ENCODE peak calls at places on chromosomes 3 and 15, in nine cellular contexts. O is uterus, C is IMR-90, S is stomach, X is esophagus squamous epithelium, M is breast epithelium, P is A549, T is ovary, J is endothelial cell of umbilical vein. Y is an unnamed sample.

GRCh38 chr15:41882689-41883483 is 11.0 kb downstream of the SPTBN5 start:
- DNase-seq in O (no peak), S (peak), C (no peak), P (no peak), J (no peak), M (no peak), X (no peak), T (no peak), Y (peak)

GRCh38 chr3:172550347-172550943 is 27.2 kb upstream of the TNFSF10 start:
- DNase-seq in C (peak), M (no peak), J (no peak), P (peak), O (peak), X (no peak), T (no peak), S (no peak), Y (peak)

GRCh38 chr3:173725507-173725906 is 328.0 kb downstream of the NLGN1 start:
- DNase-seq in X (no peak), P (no peak), T (no peak), S (no peak), M (no peak), C (peak), J (no peak), O (no peak), Y (no peak)

GRCh38 chr3:29463306-29463705 is 182.4 kb downstream of the RBMS3 start:
- DNase-seq in M (no peak), T (no peak), C (no peak), O (no peak), S (no peak), J (no peak), X (no peak), P (no peak), Y (no peak)

GRCh38 chr3:122754867-122755835 is 38.5 kb downstream of the HSPBAP1 start:
- DNase-seq in O (no peak), M (no peak), S (no peak), C (peak), J (peak), X (no peak), T (no peak), P (peak), Y (no peak)

GRCh38 chr3:54621181-54621580 is 306.7 kb downstream of the LRTM1 start:
- DNase-seq in O (no peak), S (no peak), T (no peak), J (no peak), X (no peak), C (no peak), P (no peak), M (no peak), Y (no peak)

GRCh38 chr3:41489205-41489604 is 289.9 kb downstream of the CTNNB1 start:
- DNase-seq in S (no peak), P (no peak), J (no peak), O (no peak), T (no peak), X (no peak), C (no peak), M (no peak), Y (no peak)

GRCh38 chr15:100096700-100097099 is 245.1 kb downstream of the ADAMTS17 start:
- DNase-seq in M (peak), C (no peak), S (no peak), T (no peak), P (no peak), X (no peak), J (no peak), O (no peak), Y (no peak)

GRCh38 chr3:150223568-150223967 is 184.5 kb upstream of the TSC22D2 start:
- DNase-seq in S (no peak), X (no peak), C (no peak), P (no peak), M (no peak), J (no peak), T (no peak), O (no peak), Y (no peak)

GRCh38 chr15:65583701-65584100 is 27.2 kb downstream of the INTS14 start:
- DNase-seq in M (no peak), O (no peak), T (no peak), X (no peak), C (peak), S (no peak), J (peak), P (no peak), Y (no peak)

GRCh38 chr3:155161630-155162292 is 81.6 kb downstream of the MME start:
- DNase-seq in T (no peak), P (no peak), M (no peak), C (no peak), S (no peak), X (no peak), O (no peak), J (no peak), Y (no peak)

GRCh38 chr3:106836906-106837305 is 540.3 kb upstream of the CCDC54 start:
- DNase-seq in P (no peak), X (no peak), T (no peak), C (no peak), M (no peak), S (no peak), J (no peak), O (no peak), Y (no peak)

GRCh38 chr3:71584216-71585061 is 911 bp upstream of the FOXP1 start:
- DNase-seq in O (peak), J (peak), M (peak), P (peak), X (no peak), S (peak), C (peak), T (peak), Y (peak)

GRCh38 chr15:44738340-44738984 is 2.1 kb downstream of the TRIM69 start:
- DNase-seq in T (no peak), J (peak), S (no peak), X (no peak), M (no peak), P (peak), O (no peak), C (peak), Y (no peak)

GRCh38 chr15:62391565-62392262 is 226.6 kb upstream of the C2CD4B start:
- DNase-seq in X (no peak), T (peak), J (peak), C (peak), M (peak), O (peak), P (peak), S (peak), Y (peak)

GRCh38 chr15:63986751-63987341 is 59.4 kb downstream of the DAPK2 start:
- DNase-seq in J (no peak), T (no peak), X (no peak), O (no peak), S (peak), M (no peak), P (no peak), C (no peak), Y (peak)

GRCh38 chr3:134242649-134243637 is 7.7 kb downstream of the RYK start:
- DNase-seq in O (peak), C (peak), P (no peak), M (no peak), S (no peak), X (no peak), J (peak), T (no peak), Y (no peak)

GRCh38 chr15:93779341-93779740 is 452.0 kb upstream of the MCTP2 start:
- DNase-seq in O (no peak), M (no peak), P (no peak), T (no peak), S (no peak), X (no peak), J (no peak), C (no peak), Y (no peak)

GRCh38 chr3:5430701-5431100 is 243.2 kb downstream of the EDEM1 start:
- DNase-seq in P (no peak), C (no peak), M (no peak), S (no peak), X (no peak), J (no peak), O (no peak), T (no peak), Y (no peak)

GRCh38 chr15:66842710-66843441 is 140.8 kb downstream of the SMAD6 start:
- DNase-seq in X (no peak), P (peak), O (peak), S (peak), C (peak), M (peak), T (peak), J (peak), Y (peak)

GRCh38 chr15:62545392-62546227 is 380.5 kb upstream of the C2CD4B start:
- DNase-seq in X (no peak), P (no peak), T (no peak), M (peak), S (peak), C (peak), J (no peak), O (peak), Y (peak)

GRCh38 chr15:44144193-44144592 is 50.9 kb downstream of the FRMD5 start:
- DNase-seq in J (no peak), P (no peak), X (no peak), O (no peak), S (no peak), C (no peak), M (no peak), T (no peak), Y (peak)

GRCh38 chr3:95200384-95200783 is 1137.5 kb downstream of the NSUN3 start:
- DNase-seq in X (no peak), S (no peak), J (no peak), T (no peak), O (no peak), C (no peak), P (no peak), M (no peak), Y (no peak)

GRCh38 chr3:159872374-159873109 is 116.1 kb upstream of the IL12A start:
- DNase-seq in S (no peak), J (peak), C (peak), M (no peak), X (no peak), P (peak), O (no peak), T (no peak), Y (no peak)

GRCh38 chr3:102059145-102059943 is 210.0 kb downstream of the NFKBIZ start:
- DNase-seq in J (no peak), M (no peak), T (no peak), S (no peak), C (no peak), X (no peak), P (no peak), O (no peak), Y (no peak)

GRCh38 chr15:62909257-62909656 is 133.3 kb upstream of the TPM1 start:
- DNase-seq in X (no peak), O (no peak), T (no peak), J (no peak), S (no peak), P (no peak), M (no peak), C (no peak), Y (no peak)

GRCh38 chr3:191329654-191330308 is 545 bp downstream of the UTS2B start:
- DNase-seq in S (peak), C (peak), M (peak), J (peak), O (peak), T (peak), X (no peak), P (peak), Y (peak)

GRCh38 chr3:29167180-29167579 is 113.7 kb upstream of the RBMS3 start:
- DNase-seq in S (no peak), J (no peak), X (no peak), C (peak), O (no peak), P (no peak), T (no peak), M (no peak), Y (no peak)

GRCh38 chr15:49064281-49064653 is 18.0 kb upstream of the SECISBP2L start:
- DNase-seq in M (no peak), S (no peak), T (no peak), P (no peak), J (no peak), X (no peak), O (no peak), C (no peak), Y (no peak)

GRCh38 chr15:81327526-81327925 is 3.6 kb upstream of the STARD5 start:
- DNase-seq in X (no peak), S (no peak), T (no peak), O (no peak), M (no peak), J (no peak), C (peak), P (no peak), Y (no peak)

GRCh38 chr3:38636881-38637280 is 12.6 kb downstream of the SCN5A start:
- DNase-seq in X (no peak), C (no peak), T (no peak), O (no peak), S (no peak), J (no peak), P (no peak), M (no peak), Y (no peak)

GRCh38 chr3:128481438-128481942 is 11.5 kb downstream of the GATA2 start:
- DNase-seq in M (no peak), T (no peak), X (no peak), C (no peak), S (no peak), O (peak), P (no peak), J (peak), Y (no peak)

GRCh38 chr3:52383446-52383845 is 61.5 kb downstream of the SEMA3G start:
- DNase-seq in S (no peak), O (no peak), C (no peak), T (no peak), P (no peak), X (no peak), J (no peak), M (no peak), Y (no peak)
- TF ChIP-seq CTCF in S (no peak), O (no peak), C (no peak), T (no peak), P (no peak), X (no peak), J (no peak), M (no peak), Y (no peak)

GRCh38 chr3:47780727-47781325 is 867 bp downstream of the SMARCC1 start:
- DNase-seq in X (no peak), C (peak), P (peak), M (no peak), O (no peak), S (no peak), T (no peak), J (peak), Y (no peak)

GRCh38 chr3:47783673-47784072 is 2.0 kb upstream of the SMARCC1 start:
- DNase-seq in O (no peak), X (no peak), J (no peak), C (no peak), T (no peak), P (no peak), M (no peak), S (no peak), Y (no peak)

GRCh38 chr3:47781326-47781684 is 388 bp downstream of the SMARCC1 start:
- DNase-seq in C (no peak), J (no peak), S (peak), X (no peak), T (peak), O (peak), P (peak), M (peak), Y (peak)

GRCh38 chr3:47782538-47783308 is 1.0 kb upstream of the SMARCC1 start:
- DNase-seq in M (no peak), X (no peak), O (no peak), P (no peak), T (no peak), C (no peak), J (no peak), S (no peak), Y (no peak)

DNA sequence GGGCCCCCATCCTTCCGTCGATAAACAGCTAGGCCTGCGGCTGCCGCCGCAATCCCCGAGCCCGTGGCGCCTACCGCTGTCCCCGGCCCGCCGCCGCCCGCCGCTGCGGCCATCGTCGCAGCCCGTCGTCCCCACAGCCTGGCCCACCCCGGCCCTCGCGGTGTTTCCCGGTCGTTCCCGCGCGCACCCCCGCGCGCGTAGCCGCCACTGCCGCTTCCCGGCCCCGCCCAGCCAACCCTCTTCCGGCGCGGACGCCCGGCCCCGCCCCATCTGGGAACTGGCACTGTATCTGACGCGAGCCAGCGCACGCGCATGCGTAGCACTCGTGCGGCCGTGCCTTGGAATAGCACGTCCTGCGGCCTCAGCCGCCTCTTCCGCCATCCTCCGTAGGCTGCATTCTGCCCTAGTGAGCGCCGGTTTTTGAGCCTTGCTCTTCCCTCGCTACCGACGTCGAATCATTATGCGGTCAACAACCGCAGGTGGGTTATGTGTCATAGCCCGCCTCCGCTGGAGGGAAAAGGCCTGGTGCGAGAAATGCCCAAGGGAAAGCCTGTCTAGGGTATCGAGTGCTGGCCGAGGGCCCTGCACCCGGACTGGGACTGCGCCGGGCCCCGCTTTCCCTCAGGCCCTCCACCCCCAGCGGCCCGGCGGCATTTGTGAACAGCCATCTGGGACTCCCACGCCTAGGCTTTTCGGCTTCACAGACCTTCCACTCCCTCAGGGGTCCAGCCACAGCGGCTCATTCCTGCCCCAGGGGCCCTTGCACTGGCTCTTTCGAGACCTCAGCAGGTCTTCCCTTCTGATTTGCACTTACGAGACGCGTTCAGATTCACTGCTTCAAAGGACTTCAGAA is at the start of gene SMARCC1:
- DNase-seq in S (peak), O (peak), M (peak), J (peak), C (peak), P (peak), T (peak), X (peak), Y (peak)
- TF ChIP-seq POLR2A in S (peak), O (peak), M (peak), J (peak), C (peak), P (peak), T (peak), X (peak), Y (peak)

GRCh38 chr15:71139264-71139663 is 24.0 kb downstream of the THSD4 start:
- DNase-seq in P (no peak), C (no peak), O (no peak), J (no peak), T (no peak), X (no peak), S (no peak), M (no peak), Y (no peak)

GRCh38 chr15:71138473-71138872 is 23.2 kb downstream of the THSD4 start:
- DNase-seq in X (no peak), S (no peak), O (no peak), T (no peak), C (no peak), J (no peak), M (no peak), P (no peak), Y (no peak)

GRCh38 chr15:71137138-71137518 is 21.9 kb downstream of the THSD4 start:
- DNase-seq in J (no peak), M (no peak), P (no peak), O (no peak), X (no peak), S (peak), T (no peak), C (no peak), Y (no peak)

GRCh38 chr15:71133734-71134464 is 18.6 kb downstream of the THSD4 start:
- DNase-seq in T (no peak), P (no peak), C (no peak), J (no peak), O (no peak), X (no peak), S (no peak), M (no peak), Y (peak)

DNA sequence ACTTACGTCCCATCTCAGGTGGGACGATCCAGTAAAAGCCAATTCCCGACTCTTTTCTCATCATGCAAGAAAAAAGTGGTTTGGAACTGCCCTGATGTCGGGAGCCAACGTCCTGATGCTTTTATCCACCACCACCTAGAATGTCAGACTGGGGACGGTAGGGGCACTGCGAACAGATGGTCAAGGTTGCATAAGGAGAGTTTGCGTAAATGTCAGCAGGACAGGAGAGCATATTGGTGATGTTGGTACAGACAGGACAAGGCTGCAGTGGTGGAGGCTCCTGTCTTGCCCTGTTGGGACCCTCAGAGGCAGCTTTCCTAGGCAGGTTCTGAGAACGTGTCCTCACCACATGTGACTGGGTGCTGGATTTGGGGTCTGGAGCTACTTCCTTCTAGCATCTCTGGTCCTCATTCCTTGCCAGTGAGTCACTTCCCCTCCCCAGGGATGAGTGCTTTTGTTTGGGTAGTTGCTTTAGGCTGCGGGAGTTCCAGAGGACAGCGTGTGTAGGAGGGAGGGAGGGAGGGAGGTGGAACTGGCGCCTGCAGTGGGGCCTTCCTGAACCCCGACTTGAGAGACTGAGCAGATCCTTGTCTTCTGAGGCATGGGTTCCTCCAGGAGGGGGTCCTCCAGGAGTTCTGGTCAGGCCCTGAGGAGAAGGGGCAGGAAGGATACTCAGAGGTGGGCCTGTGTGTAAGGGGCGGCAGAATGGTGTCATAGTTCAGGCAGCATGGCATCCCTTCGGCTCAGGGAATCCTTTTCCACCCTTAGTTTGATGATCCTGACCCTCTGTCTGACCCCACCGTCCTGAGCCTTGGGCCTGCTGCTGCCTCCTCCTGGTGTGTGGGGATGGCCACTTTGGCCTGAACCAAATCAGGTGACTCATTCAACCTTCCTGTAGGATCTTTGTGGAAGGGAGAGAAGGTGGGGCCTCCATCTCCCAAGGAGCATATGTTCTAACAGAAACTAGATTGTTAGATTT is 21.2 kb downstream of the THSD4 start:
- DNase-seq in T (no peak), S (no peak), M (no peak), C (peak), X (no peak), O (peak), J (peak), P (peak), Y (no peak)
- TF ChIP-seq CTCF in T (no peak), S (no peak), M (no peak), C (peak), X (no peak), O (no peak), J (no peak), P (no peak), Y (no peak)

DNA sequence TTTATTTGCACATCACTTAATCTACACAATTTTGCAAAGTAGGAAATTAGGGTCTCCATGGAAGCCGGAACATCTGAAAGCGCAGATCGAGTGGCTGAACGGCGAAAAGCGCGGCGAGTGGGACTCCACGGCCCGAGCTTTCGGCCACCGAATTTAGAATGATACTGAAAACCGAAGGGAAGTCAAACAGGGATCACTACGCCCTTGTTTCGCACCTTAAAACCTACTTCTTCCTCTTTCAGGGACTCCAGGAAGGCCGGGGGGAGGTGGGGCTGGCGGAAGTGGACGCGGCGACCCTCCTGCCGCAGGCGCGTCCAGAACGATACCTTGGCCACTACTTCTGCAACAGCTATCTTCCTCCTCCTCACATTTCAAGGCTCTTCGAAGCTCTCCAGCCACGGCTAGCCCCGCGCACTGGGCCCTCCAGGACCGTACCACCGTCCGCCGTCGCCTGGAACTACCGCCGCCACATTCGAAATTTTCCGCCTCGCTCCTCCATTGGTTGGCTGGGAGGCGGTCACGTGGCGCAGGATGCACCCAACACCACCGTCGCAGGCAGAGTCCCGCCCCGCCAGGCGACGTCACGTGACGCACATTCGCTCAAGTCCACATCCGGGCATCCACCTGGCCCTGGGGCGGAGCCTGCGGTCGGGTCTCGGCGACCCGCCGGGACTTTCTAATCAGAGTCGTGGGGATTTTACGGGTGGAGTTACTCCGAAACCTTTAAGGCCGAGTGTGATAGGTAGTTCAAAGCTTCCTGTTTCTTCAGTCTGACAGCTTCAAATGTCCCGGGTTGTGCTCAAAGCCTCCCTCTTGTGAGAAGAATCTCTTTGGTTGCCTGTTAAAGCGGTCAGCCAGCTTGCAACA is at the start of gene SGO1:
- DNase-seq in S (peak), M (peak), P (peak), C (peak), X (peak), T (peak), O (peak), J (peak), Y (peak)
- TF ChIP-seq POLR2A in S (peak), M (peak), P (peak), C (peak), X (peak), T (peak), O (peak), J (peak), Y (peak)